ENCODE peak calls at places on chromosomes 5 and 9, in ten cellular contexts. P is cardiac muscle cell; G is fibroblast of lung; X is PC-3; V is HCT116; U is CD8-positive, alpha-beta T cell; K is adipocyte; W is uterus; S is PC-9; F is kidney. J is an unnamed sample. For H3K4me1 and H3K9me3, the result is how much of the 10 kb centered on the place peaks cover.

GRCh38 chr5:134519989-134520388 is 5.5 kb upstream of the JADE2 start:
- DNase-seq in V (no peak), U (no peak), S (no peak), X (no peak), W (no peak), G (no peak), F (no peak), P (no peak), K (no peak), J (no peak)

GRCh38 chr5:94228791-94229190 is 389.6 kb downstream of the KIAA0825 start:
- DNase-seq in K (no peak), G (no peak), W (no peak), S (peak), P (no peak), X (peak), U (no peak), V (no peak), F (no peak), J (no peak)

GRCh38 chr5:128920345-128921215 is 44.7 kb upstream of the SLC27A6 start:
- DNase-seq in G (peak), K (peak), U (no peak), P (peak), V (peak), X (peak), W (no peak), S (no peak), F (no peak), J (no peak)

GRCh38 chr9:91360551-91361293 is 996 bp downstream of the AUH start:
- DNase-seq in G (no peak), X (no peak), F (no peak), W (no peak), S (no peak), V (no peak), P (peak), K (peak), U (no peak), J (no peak)

GRCh38 chr9:129145316-129145715 is 32.7 kb downstream of the IER5L start:
- DNase-seq in S (no peak), F (no peak), G (peak), U (no peak), K (no peak), V (no peak), W (no peak), X (no peak), P (no peak), J (no peak)

GRCh38 chr5:89673019-89673418 is 736.5 kb downstream of the CETN3 start:
- DNase-seq in V (no peak), G (no peak), S (no peak), X (no peak), W (no peak), U (no peak), K (no peak), F (no peak), P (no peak), J (no peak)

GRCh38 chr5:54226215-54226614 is 84.2 kb downstream of the ARL15 start:
- DNase-seq in K (no peak), S (no peak), F (no peak), P (no peak), V (no peak), W (no peak), U (no peak), G (no peak), X (no peak), J (no peak)

GRCh38 chr5:133121080-133121479 is 69.3 kb downstream of the HSPA4 start:
- DNase-seq in U (no peak), F (no peak), V (no peak), S (no peak), G (peak), X (no peak), P (no peak), K (no peak), W (no peak), J (no peak)

GRCh38 chr9:115207003-115207837 is 89.3 kb upstream of the TNC start:
- DNase-seq in V (no peak), S (no peak), G (peak), X (peak), U (no peak), K (peak), P (no peak), F (no peak), W (no peak), J (no peak)

GRCh38 chr5:79069488-79070001 is at the start of the genes BHMT2 and DMGDH:
- DNase-seq in U (no peak), X (no peak), G (peak), V (no peak), W (peak), K (peak), S (no peak), P (no peak), F (peak), J (no peak)

GRCh38 chr9:4657426-4658159 is 4.5 kb upstream of the PLPP6 start:
- DNase-seq in X (no peak), G (no peak), S (no peak), U (no peak), W (no peak), V (no peak), K (no peak), P (no peak), F (no peak), J (no peak)

GRCh38 chr9:4662989-4663792 is 1.1 kb downstream of the PLPP6 start:
- DNase-seq in F (no peak), V (no peak), K (peak), U (no peak), S (peak), G (no peak), X (peak), P (no peak), W (no peak), J (no peak)

GRCh38 chr9:4662108-4662988 is at the start of gene PLPP6:
- DNase-seq in G (peak), F (peak), X (peak), S (peak), V (peak), K (peak), P (peak), W (peak), U (peak), J (peak)

GRCh38 chr9:4663956-4664355 is 1.9 kb downstream of the PLPP6 start:
- DNase-seq in X (no peak), P (no peak), V (no peak), G (no peak), F (no peak), U (no peak), W (no peak), S (no peak), K (no peak), J (no peak)

DNA sequence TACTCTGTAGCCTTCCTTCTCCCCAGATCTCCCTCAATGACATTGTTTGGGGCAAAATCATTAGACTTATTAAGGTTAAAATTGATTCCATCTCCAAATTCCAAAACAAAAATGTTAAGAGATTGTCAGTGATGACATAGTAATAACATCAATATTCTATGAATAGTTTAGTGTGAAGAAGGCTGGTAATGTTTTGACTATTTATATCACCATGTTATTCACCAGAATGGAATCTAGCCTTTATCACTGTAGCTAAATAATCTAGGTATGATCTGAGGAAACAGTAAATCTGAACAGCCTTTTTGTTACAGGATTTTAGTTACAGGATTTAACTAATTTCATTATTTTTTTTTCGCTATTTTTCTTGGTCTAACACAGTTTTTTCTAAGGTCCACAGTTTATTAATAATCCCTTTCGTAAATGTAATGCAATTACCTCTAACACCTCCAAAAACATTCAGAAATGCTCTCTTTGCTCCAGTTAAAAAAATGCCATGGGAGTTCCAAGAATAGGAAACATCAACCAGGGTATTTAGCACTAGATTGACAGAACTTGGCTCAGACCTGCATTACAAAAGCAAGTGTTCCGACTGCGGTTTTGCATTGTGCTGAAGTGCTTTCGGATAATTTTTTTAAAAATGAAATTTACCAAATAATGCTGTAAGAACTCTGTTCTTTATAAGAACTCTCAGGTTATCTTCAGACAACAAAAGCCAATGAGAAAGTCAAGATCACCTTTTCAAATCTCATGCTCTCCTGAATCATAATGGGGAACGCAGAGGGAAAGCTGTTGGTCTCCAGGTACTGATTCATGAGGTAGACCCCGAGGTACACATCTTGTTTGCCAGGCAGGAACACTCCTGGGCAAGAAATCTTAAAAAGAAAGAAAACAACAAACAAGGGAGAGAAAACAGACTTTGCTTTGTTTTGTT is 664 bp upstream of the PLPP6 start:
- DNase-seq in V (no peak), G (peak), X (peak), U (no peak), P (no peak), F (no peak), K (peak), W (no peak), S (peak), J (no peak)
- H3K4me1 ChIP-seq in V (under half), G (under half), X (half or more), U (under half), P (under half), F (under half), K (under half), W (under half), S (under half), J (under half)

DNA sequence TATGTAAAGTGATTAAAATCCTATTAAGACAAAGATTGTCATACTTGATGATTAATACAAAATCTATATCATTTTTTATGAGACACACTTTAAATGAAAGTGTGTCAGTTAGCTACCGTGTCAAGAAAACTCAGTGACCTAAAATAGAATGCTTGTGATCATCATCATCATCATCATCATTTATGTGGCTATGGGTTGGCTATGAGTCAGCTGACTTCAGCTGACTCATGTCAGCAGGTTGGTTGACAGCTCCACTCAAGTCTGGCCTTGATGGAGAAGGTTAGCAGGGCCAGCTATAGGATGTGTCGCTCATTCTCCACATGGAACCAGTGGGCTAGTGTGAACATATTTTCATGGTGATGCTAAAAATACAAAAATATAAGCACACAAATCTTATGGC is 43.8 kb upstream of the ZNF300 start:
- DNase-seq in U (no peak), F (no peak), X (no peak), K (no peak), G (no peak), V (no peak), S (no peak), P (no peak), W (no peak), J (no peak)
- H3K9me3 ChIP-seq in U (under half), F (under half), X (half or more), K (half or more), G (under half), V (under half), S (half or more), P (under half), W (under half), J (under half)

DNA sequence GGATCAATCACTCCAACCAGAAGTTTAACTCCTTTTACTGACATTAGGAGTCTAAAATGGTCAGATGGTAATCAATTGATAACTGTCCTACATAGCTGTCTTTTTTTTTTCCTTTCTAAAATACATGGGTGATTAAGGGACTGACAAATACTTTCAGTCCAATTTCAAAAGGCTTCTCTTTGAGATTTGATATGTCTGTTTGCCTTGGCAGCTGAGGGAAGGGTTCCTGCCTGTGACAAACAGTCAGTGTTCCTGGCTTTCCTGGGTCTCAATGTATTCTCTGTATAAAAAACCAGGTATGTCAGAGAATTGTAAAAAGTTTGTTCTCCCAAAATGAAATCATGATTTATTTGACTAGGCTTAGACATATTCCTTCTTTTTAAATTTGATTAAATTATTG is 84.5 kb downstream of the MEGF10 start:
- DNase-seq in K (no peak), P (no peak), S (no peak), G (no peak), X (no peak), V (no peak), W (no peak), U (no peak), F (no peak), J (no peak)
- H3K4me1 ChIP-seq in K (under half), P (under half), S (under half), G (under half), X (under half), V (under half), W (under half), U (under half), F (under half), J (under half)

DNA sequence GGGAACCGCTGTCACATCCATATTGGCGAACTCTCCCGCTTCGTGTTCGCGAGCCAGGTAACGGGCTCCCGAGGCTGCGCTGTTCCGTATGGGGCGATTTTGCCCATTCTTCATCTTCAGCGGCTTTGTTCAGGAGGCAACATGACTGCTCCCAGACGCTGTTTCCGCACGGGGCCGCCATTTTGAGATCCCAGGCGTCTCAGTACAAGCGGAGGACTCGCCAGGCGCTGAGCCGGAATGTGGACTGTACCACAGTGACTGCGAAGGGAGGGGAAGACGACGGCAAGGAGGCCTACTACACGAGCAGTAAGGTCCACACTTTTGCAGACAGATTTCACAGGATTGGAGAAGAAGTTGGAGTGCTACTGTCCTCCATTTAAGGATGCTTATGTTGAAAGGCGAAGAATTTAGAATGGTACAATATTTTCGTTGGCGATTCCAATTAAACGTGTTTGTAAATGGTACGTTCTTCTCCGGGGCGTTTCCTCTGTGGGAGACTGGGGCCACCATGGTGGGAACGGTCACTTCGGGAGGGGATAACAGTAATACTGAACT is 41.6 kb upstream of the ZNF300 start:
- DNase-seq in V (no peak), F (peak), X (no peak), G (peak), U (no peak), W (peak), K (no peak), S (peak), P (no peak), J (peak)
- H3K9me3 ChIP-seq in V (under half), F (under half), X (half or more), G (under half), U (under half), W (under half), K (half or more), S (half or more), P (under half), J (under half)

GRCh38 chr9:109474170-109474569 is 23.9 kb downstream of the PTPN3 start:
- DNase-seq in G (no peak), P (no peak), K (no peak), F (no peak), U (no peak), X (no peak), V (no peak), W (no peak), S (no peak), J (no peak)
- H3K4me1 ChIP-seq in G (under half), P (under half), K (under half), F (under half), U (under half), X (under half), V (under half), W (under half), S (half or more), J (under half)